ENCODE peak calls at places on chromosome 4, in seven cellular contexts. One of them, this sample, is unnamed.

GRCh38 chr4:134421734-134422133 is 220.1 kb upstream of the PABPC4L start:
- DNase-seq in stimulated activated CD4-positive, alpha-beta T cell treated with anti-CD3 and anti-CD28 coated beads, Interleukin-2, amount 100 ng/mL, for 48 hours: no peak
- DNase-seq in GM03348: no peak
- DNase-seq in head of caudate nucleus: no peak
- DNase-seq in non-pigmented ciliary epithelial cell: no peak
- DNase-seq in epithelial cell of proximal tubule: no peak
- DNase-seq in activated CD4-positive, CD25-positive, alpha-beta regulatory T cell treated with anti-CD3 and anti-CD28 coated beads, Interleukin-2, amount 50 U/mL, for 72 hours: no peak
- DNase-seq in this sample: no peak

GRCh38 chr4:144816668-144817067 is 170.7 kb downstream of the HHIP start:
- DNase-seq in stimulated activated CD4-positive, alpha-beta T cell treated with anti-CD3 and anti-CD28 coated beads, Interleukin-2, amount 100 ng/mL, for 48 hours: no peak
- DNase-seq in GM03348: no peak
- DNase-seq in head of caudate nucleus: no peak
- DNase-seq in non-pigmented ciliary epithelial cell: no peak
- DNase-seq in epithelial cell of proximal tubule: no peak
- DNase-seq in activated CD4-positive, CD25-positive, alpha-beta regulatory T cell treated with anti-CD3 and anti-CD28 coated beads, Interleukin-2, amount 50 U/mL, for 72 hours: no peak
- DNase-seq in this sample: no peak

GRCh38 chr4:76738081-76738931 is 159.6 kb downstream of the SOWAHB start:
- DNase-seq in stimulated activated CD4-positive, alpha-beta T cell treated with anti-CD3 and anti-CD28 coated beads, Interleukin-2, amount 100 ng/mL, for 48 hours: peak
- DNase-seq in GM03348: peak
- DNase-seq in head of caudate nucleus: no peak
- DNase-seq in non-pigmented ciliary epithelial cell: no peak
- DNase-seq in epithelial cell of proximal tubule: no peak
- DNase-seq in activated CD4-positive, CD25-positive, alpha-beta regulatory T cell treated with anti-CD3 and anti-CD28 coated beads, Interleukin-2, amount 50 U/mL, for 72 hours: no peak
- DNase-seq in this sample: no peak

GRCh38 chr4:89298160-89298559 is 9.4 kb downstream of the GPRIN3 start:
- DNase-seq in stimulated activated CD4-positive, alpha-beta T cell treated with anti-CD3 and anti-CD28 coated beads, Interleukin-2, amount 100 ng/mL, for 48 hours: no peak
- DNase-seq in GM03348: no peak
- DNase-seq in head of caudate nucleus: no peak
- DNase-seq in non-pigmented ciliary epithelial cell: no peak
- DNase-seq in epithelial cell of proximal tubule: no peak
- DNase-seq in activated CD4-positive, CD25-positive, alpha-beta regulatory T cell treated with anti-CD3 and anti-CD28 coated beads, Interleukin-2, amount 50 U/mL, for 72 hours: no peak
- DNase-seq in this sample: no peak

GRCh38 chr4:121769341-121769740 is 4.4 kb upstream of the SMIM43 start:
- DNase-seq in stimulated activated CD4-positive, alpha-beta T cell treated with anti-CD3 and anti-CD28 coated beads, Interleukin-2, amount 100 ng/mL, for 48 hours: no peak
- DNase-seq in GM03348: no peak
- DNase-seq in head of caudate nucleus: no peak
- DNase-seq in non-pigmented ciliary epithelial cell: no peak
- DNase-seq in epithelial cell of proximal tubule: no peak
- DNase-seq in activated CD4-positive, CD25-positive, alpha-beta regulatory T cell treated with anti-CD3 and anti-CD28 coated beads, Interleukin-2, amount 50 U/mL, for 72 hours: no peak
- DNase-seq in this sample: no peak

GRCh38 chr4:8841678-8842268 is 29.9 kb downstream of the HMX1 start:
- DNase-seq in stimulated activated CD4-positive, alpha-beta T cell treated with anti-CD3 and anti-CD28 coated beads, Interleukin-2, amount 100 ng/mL, for 48 hours: no peak
- DNase-seq in GM03348: no peak
- DNase-seq in head of caudate nucleus: no peak
- DNase-seq in non-pigmented ciliary epithelial cell: no peak
- DNase-seq in epithelial cell of proximal tubule: no peak
- DNase-seq in activated CD4-positive, CD25-positive, alpha-beta regulatory T cell treated with anti-CD3 and anti-CD28 coated beads, Interleukin-2, amount 50 U/mL, for 72 hours: no peak
- DNase-seq in this sample: no peak

GRCh38 chr4:11549525-11549924 is 120.8 kb upstream of the HS3ST1 start:
- DNase-seq in stimulated activated CD4-positive, alpha-beta T cell treated with anti-CD3 and anti-CD28 coated beads, Interleukin-2, amount 100 ng/mL, for 48 hours: no peak
- DNase-seq in GM03348: no peak
- DNase-seq in head of caudate nucleus: no peak
- DNase-seq in non-pigmented ciliary epithelial cell: no peak
- DNase-seq in epithelial cell of proximal tubule: no peak
- DNase-seq in activated CD4-positive, CD25-positive, alpha-beta regulatory T cell treated with anti-CD3 and anti-CD28 coated beads, Interleukin-2, amount 50 U/mL, for 72 hours: no peak
- DNase-seq in this sample: no peak

GRCh38 chr4:74950200-74950599 is 17.3 kb downstream of the PARM1 start:
- DNase-seq in stimulated activated CD4-positive, alpha-beta T cell treated with anti-CD3 and anti-CD28 coated beads, Interleukin-2, amount 100 ng/mL, for 48 hours: no peak
- DNase-seq in GM03348: no peak
- DNase-seq in head of caudate nucleus: no peak
- DNase-seq in non-pigmented ciliary epithelial cell: no peak
- DNase-seq in epithelial cell of proximal tubule: no peak
- DNase-seq in activated CD4-positive, CD25-positive, alpha-beta regulatory T cell treated with anti-CD3 and anti-CD28 coated beads, Interleukin-2, amount 50 U/mL, for 72 hours: no peak
- DNase-seq in this sample: no peak

GRCh38 chr4:25792200-25792791 is 70.5 kb downstream of the SEL1L3 start:
- DNase-seq in stimulated activated CD4-positive, alpha-beta T cell treated with anti-CD3 and anti-CD28 coated beads, Interleukin-2, amount 100 ng/mL, for 48 hours: no peak
- DNase-seq in GM03348: no peak
- DNase-seq in head of caudate nucleus: no peak
- DNase-seq in non-pigmented ciliary epithelial cell: no peak
- DNase-seq in epithelial cell of proximal tubule: no peak
- DNase-seq in activated CD4-positive, CD25-positive, alpha-beta regulatory T cell treated with anti-CD3 and anti-CD28 coated beads, Interleukin-2, amount 50 U/mL, for 72 hours: no peak
- DNase-seq in this sample: no peak

GRCh38 chr4:55733874-55734437 is 85.6 kb upstream of the EXOC1L start:
- DNase-seq in stimulated activated CD4-positive, alpha-beta T cell treated with anti-CD3 and anti-CD28 coated beads, Interleukin-2, amount 100 ng/mL, for 48 hours: no peak
- DNase-seq in GM03348: no peak
- DNase-seq in head of caudate nucleus: no peak
- DNase-seq in non-pigmented ciliary epithelial cell: no peak
- DNase-seq in epithelial cell of proximal tubule: peak
- DNase-seq in activated CD4-positive, CD25-positive, alpha-beta regulatory T cell treated with anti-CD3 and anti-CD28 coated beads, Interleukin-2, amount 50 U/mL, for 72 hours: no peak
- DNase-seq in this sample: no peak

GRCh38 chr4:55012363-55013255 is 112.8 kb downstream of the KDR start:
- DNase-seq in stimulated activated CD4-positive, alpha-beta T cell treated with anti-CD3 and anti-CD28 coated beads, Interleukin-2, amount 100 ng/mL, for 48 hours: no peak
- DNase-seq in GM03348: no peak
- DNase-seq in head of caudate nucleus: no peak
- DNase-seq in non-pigmented ciliary epithelial cell: no peak
- DNase-seq in epithelial cell of proximal tubule: peak
- DNase-seq in activated CD4-positive, CD25-positive, alpha-beta regulatory T cell treated with anti-CD3 and anti-CD28 coated beads, Interleukin-2, amount 50 U/mL, for 72 hours: no peak
- DNase-seq in this sample: no peak

GRCh38 chr4:13844740-13845139 is 217.2 kb upstream of the BOD1L1 start:
- DNase-seq in stimulated activated CD4-positive, alpha-beta T cell treated with anti-CD3 and anti-CD28 coated beads, Interleukin-2, amount 100 ng/mL, for 48 hours: no peak
- DNase-seq in GM03348: no peak
- DNase-seq in head of caudate nucleus: no peak
- DNase-seq in non-pigmented ciliary epithelial cell: no peak
- DNase-seq in epithelial cell of proximal tubule: no peak
- DNase-seq in activated CD4-positive, CD25-positive, alpha-beta regulatory T cell treated with anti-CD3 and anti-CD28 coated beads, Interleukin-2, amount 50 U/mL, for 72 hours: no peak
- DNase-seq in this sample: no peak

GRCh38 chr4:110361921-110362320 is 114.0 kb upstream of the ENPEP start:
- DNase-seq in stimulated activated CD4-positive, alpha-beta T cell treated with anti-CD3 and anti-CD28 coated beads, Interleukin-2, amount 100 ng/mL, for 48 hours: no peak
- DNase-seq in GM03348: peak
- DNase-seq in head of caudate nucleus: no peak
- DNase-seq in non-pigmented ciliary epithelial cell: peak
- DNase-seq in epithelial cell of proximal tubule: peak
- DNase-seq in activated CD4-positive, CD25-positive, alpha-beta regulatory T cell treated with anti-CD3 and anti-CD28 coated beads, Interleukin-2, amount 50 U/mL, for 72 hours: no peak
- DNase-seq in this sample: no peak

GRCh38 chr4:99324978-99325377 is 3.8 kb upstream of the ADH1B start:
- DNase-seq in stimulated activated CD4-positive, alpha-beta T cell treated with anti-CD3 and anti-CD28 coated beads, Interleukin-2, amount 100 ng/mL, for 48 hours: no peak
- DNase-seq in GM03348: peak
- DNase-seq in head of caudate nucleus: no peak
- DNase-seq in non-pigmented ciliary epithelial cell: peak
- DNase-seq in epithelial cell of proximal tubule: no peak
- DNase-seq in activated CD4-positive, CD25-positive, alpha-beta regulatory T cell treated with anti-CD3 and anti-CD28 coated beads, Interleukin-2, amount 50 U/mL, for 72 hours: no peak
- DNase-seq in this sample: no peak

GRCh38 chr4:168162604-168163003 is 70.3 kb downstream of the ANXA10 start:
- DNase-seq in stimulated activated CD4-positive, alpha-beta T cell treated with anti-CD3 and anti-CD28 coated beads, Interleukin-2, amount 100 ng/mL, for 48 hours: no peak
- DNase-seq in GM03348: no peak
- DNase-seq in head of caudate nucleus: no peak
- DNase-seq in non-pigmented ciliary epithelial cell: peak
- DNase-seq in epithelial cell of proximal tubule: no peak
- DNase-seq in activated CD4-positive, CD25-positive, alpha-beta regulatory T cell treated with anti-CD3 and anti-CD28 coated beads, Interleukin-2, amount 50 U/mL, for 72 hours: no peak
- DNase-seq in this sample: no peak

GRCh38 chr4:95153182-95153581 is 395.4 kb downstream of the BMPR1B start:
- DNase-seq in stimulated activated CD4-positive, alpha-beta T cell treated with anti-CD3 and anti-CD28 coated beads, Interleukin-2, amount 100 ng/mL, for 48 hours: no peak
- DNase-seq in GM03348: no peak
- DNase-seq in head of caudate nucleus: no peak
- DNase-seq in non-pigmented ciliary epithelial cell: no peak
- DNase-seq in epithelial cell of proximal tubule: no peak
- DNase-seq in activated CD4-positive, CD25-positive, alpha-beta regulatory T cell treated with anti-CD3 and anti-CD28 coated beads, Interleukin-2, amount 50 U/mL, for 72 hours: no peak
- DNase-seq in this sample: no peak

GRCh38 chr4:153784300-153784699 is 4.6 kb downstream of the SFRP2 start:
- DNase-seq in stimulated activated CD4-positive, alpha-beta T cell treated with anti-CD3 and anti-CD28 coated beads, Interleukin-2, amount 100 ng/mL, for 48 hours: no peak
- DNase-seq in GM03348: no peak
- DNase-seq in head of caudate nucleus: no peak
- DNase-seq in non-pigmented ciliary epithelial cell: no peak
- DNase-seq in epithelial cell of proximal tubule: no peak
- DNase-seq in activated CD4-positive, CD25-positive, alpha-beta regulatory T cell treated with anti-CD3 and anti-CD28 coated beads, Interleukin-2, amount 50 U/mL, for 72 hours: no peak
- DNase-seq in this sample: no peak

GRCh38 chr4:97643179-97643578 is 500.1 kb downstream of the STPG2 start:
- DNase-seq in stimulated activated CD4-positive, alpha-beta T cell treated with anti-CD3 and anti-CD28 coated beads, Interleukin-2, amount 100 ng/mL, for 48 hours: no peak
- DNase-seq in GM03348: no peak
- DNase-seq in head of caudate nucleus: no peak
- DNase-seq in non-pigmented ciliary epithelial cell: no peak
- DNase-seq in epithelial cell of proximal tubule: no peak
- DNase-seq in activated CD4-positive, CD25-positive, alpha-beta regulatory T cell treated with anti-CD3 and anti-CD28 coated beads, Interleukin-2, amount 50 U/mL, for 72 hours: no peak
- DNase-seq in this sample: no peak

GRCh38 chr4:168839758-168840385 is 170.2 kb downstream of the CBR4 start:
- DNase-seq in stimulated activated CD4-positive, alpha-beta T cell treated with anti-CD3 and anti-CD28 coated beads, Interleukin-2, amount 100 ng/mL, for 48 hours: no peak
- DNase-seq in GM03348: no peak
- DNase-seq in head of caudate nucleus: no peak
- DNase-seq in non-pigmented ciliary epithelial cell: no peak
- DNase-seq in epithelial cell of proximal tubule: no peak
- DNase-seq in activated CD4-positive, CD25-positive, alpha-beta regulatory T cell treated with anti-CD3 and anti-CD28 coated beads, Interleukin-2, amount 50 U/mL, for 72 hours: no peak
- DNase-seq in this sample: no peak

GRCh38 chr4:182862166-182862875 is 54.9 kb downstream of the DCTD start:
- DNase-seq in stimulated activated CD4-positive, alpha-beta T cell treated with anti-CD3 and anti-CD28 coated beads, Interleukin-2, amount 100 ng/mL, for 48 hours: no peak
- DNase-seq in GM03348: no peak
- DNase-seq in head of caudate nucleus: no peak
- DNase-seq in non-pigmented ciliary epithelial cell: no peak
- DNase-seq in epithelial cell of proximal tubule: no peak
- DNase-seq in activated CD4-positive, CD25-positive, alpha-beta regulatory T cell treated with anti-CD3 and anti-CD28 coated beads, Interleukin-2, amount 50 U/mL, for 72 hours: no peak
- DNase-seq in this sample: no peak

GRCh38 chr4:183072181-183072580 is 26.9 kb upstream of the WWC2 start:
- DNase-seq in stimulated activated CD4-positive, alpha-beta T cell treated with anti-CD3 and anti-CD28 coated beads, Interleukin-2, amount 100 ng/mL, for 48 hours: no peak
- DNase-seq in GM03348: no peak
- DNase-seq in head of caudate nucleus: no peak
- DNase-seq in non-pigmented ciliary epithelial cell: no peak
- DNase-seq in epithelial cell of proximal tubule: no peak
- DNase-seq in activated CD4-positive, CD25-positive, alpha-beta regulatory T cell treated with anti-CD3 and anti-CD28 coated beads, Interleukin-2, amount 50 U/mL, for 72 hours: no peak
- DNase-seq in this sample: no peak

GRCh38 chr4:76950846-76951321 is 1.3 kb downstream of the SEPTIN11 start:
- DNase-seq in stimulated activated CD4-positive, alpha-beta T cell treated with anti-CD3 and anti-CD28 coated beads, Interleukin-2, amount 100 ng/mL, for 48 hours: no peak
- DNase-seq in GM03348: peak
- DNase-seq in head of caudate nucleus: peak
- DNase-seq in non-pigmented ciliary epithelial cell: no peak
- DNase-seq in epithelial cell of proximal tubule: no peak
- DNase-seq in activated CD4-positive, CD25-positive, alpha-beta regulatory T cell treated with anti-CD3 and anti-CD28 coated beads, Interleukin-2, amount 50 U/mL, for 72 hours: no peak
- DNase-seq in this sample: no peak

GRCh38 chr4:123545569-123546122 is 149.1 kb downstream of the SPRY1 start:
- DNase-seq in stimulated activated CD4-positive, alpha-beta T cell treated with anti-CD3 and anti-CD28 coated beads, Interleukin-2, amount 100 ng/mL, for 48 hours: no peak
- DNase-seq in GM03348: no peak
- DNase-seq in head of caudate nucleus: no peak
- DNase-seq in non-pigmented ciliary epithelial cell: no peak
- DNase-seq in epithelial cell of proximal tubule: peak
- DNase-seq in activated CD4-positive, CD25-positive, alpha-beta regulatory T cell treated with anti-CD3 and anti-CD28 coated beads, Interleukin-2, amount 50 U/mL, for 72 hours: no peak
- DNase-seq in this sample: no peak

GRCh38 chr4:139986621-139987510 is 167.1 kb downstream of the MAML3 start:
- DNase-seq in stimulated activated CD4-positive, alpha-beta T cell treated with anti-CD3 and anti-CD28 coated beads, Interleukin-2, amount 100 ng/mL, for 48 hours: no peak
- DNase-seq in GM03348: no peak
- DNase-seq in head of caudate nucleus: no peak
- DNase-seq in non-pigmented ciliary epithelial cell: no peak
- DNase-seq in epithelial cell of proximal tubule: no peak
- DNase-seq in activated CD4-positive, CD25-positive, alpha-beta regulatory T cell treated with anti-CD3 and anti-CD28 coated beads, Interleukin-2, amount 50 U/mL, for 72 hours: no peak
- DNase-seq in this sample: no peak

GRCh38 chr4:156321203-156321602 is 367.5 kb upstream of the CTSO start:
- DNase-seq in stimulated activated CD4-positive, alpha-beta T cell treated with anti-CD3 and anti-CD28 coated beads, Interleukin-2, amount 100 ng/mL, for 48 hours: no peak
- DNase-seq in GM03348: peak
- DNase-seq in head of caudate nucleus: no peak
- DNase-seq in non-pigmented ciliary epithelial cell: peak
- DNase-seq in epithelial cell of proximal tubule: no peak
- DNase-seq in activated CD4-positive, CD25-positive, alpha-beta regulatory T cell treated with anti-CD3 and anti-CD28 coated beads, Interleukin-2, amount 50 U/mL, for 72 hours: no peak
- DNase-seq in this sample: no peak

GRCh38 chr4:80197601-80198444 is 520 bp downstream of the PRDM8 start:
- DNase-seq in stimulated activated CD4-positive, alpha-beta T cell treated with anti-CD3 and anti-CD28 coated beads, Interleukin-2, amount 100 ng/mL, for 48 hours: no peak
- DNase-seq in GM03348: peak
- DNase-seq in head of caudate nucleus: peak
- DNase-seq in non-pigmented ciliary epithelial cell: no peak
- DNase-seq in epithelial cell of proximal tubule: no peak
- DNase-seq in activated CD4-positive, CD25-positive, alpha-beta regulatory T cell treated with anti-CD3 and anti-CD28 coated beads, Interleukin-2, amount 50 U/mL, for 72 hours: no peak
- DNase-seq in this sample: no peak

GRCh38 chr4:40309250-40309774 is 25.8 kb upstream of the CHRNA9 start:
- DNase-seq in stimulated activated CD4-positive, alpha-beta T cell treated with anti-CD3 and anti-CD28 coated beads, Interleukin-2, amount 100 ng/mL, for 48 hours: peak
- DNase-seq in GM03348: peak
- DNase-seq in head of caudate nucleus: peak
- DNase-seq in non-pigmented ciliary epithelial cell: no peak
- DNase-seq in epithelial cell of proximal tubule: peak
- DNase-seq in activated CD4-positive, CD25-positive, alpha-beta regulatory T cell treated with anti-CD3 and anti-CD28 coated beads, Interleukin-2, amount 50 U/mL, for 72 hours: peak
- DNase-seq in this sample: peak

GRCh38 chr4:80486603-80487002 is 151.1 kb downstream of the CFAP299 start:
- DNase-seq in stimulated activated CD4-positive, alpha-beta T cell treated with anti-CD3 and anti-CD28 coated beads, Interleukin-2, amount 100 ng/mL, for 48 hours: no peak
- DNase-seq in GM03348: no peak
- DNase-seq in head of caudate nucleus: no peak
- DNase-seq in non-pigmented ciliary epithelial cell: no peak
- DNase-seq in epithelial cell of proximal tubule: no peak
- DNase-seq in activated CD4-positive, CD25-positive, alpha-beta regulatory T cell treated with anti-CD3 and anti-CD28 coated beads, Interleukin-2, amount 50 U/mL, for 72 hours: no peak
- DNase-seq in this sample: no peak

GRCh38 chr4:82611982-82612381 is 50.2 kb upstream of the TMEM150C start:
- DNase-seq in stimulated activated CD4-positive, alpha-beta T cell treated with anti-CD3 and anti-CD28 coated beads, Interleukin-2, amount 100 ng/mL, for 48 hours: no peak
- DNase-seq in GM03348: no peak
- DNase-seq in head of caudate nucleus: peak
- DNase-seq in non-pigmented ciliary epithelial cell: no peak
- DNase-seq in epithelial cell of proximal tubule: no peak
- DNase-seq in activated CD4-positive, CD25-positive, alpha-beta regulatory T cell treated with anti-CD3 and anti-CD28 coated beads, Interleukin-2, amount 50 U/mL, for 72 hours: no peak
- DNase-seq in this sample: no peak

GRCh38 chr4:139453041-139453370 is 915 bp upstream of the RAB33B start:
- DNase-seq in stimulated activated CD4-positive, alpha-beta T cell treated with anti-CD3 and anti-CD28 coated beads, Interleukin-2, amount 100 ng/mL, for 48 hours: peak
- DNase-seq in GM03348: no peak
- DNase-seq in head of caudate nucleus: no peak
- DNase-seq in non-pigmented ciliary epithelial cell: peak
- DNase-seq in epithelial cell of proximal tubule: peak
- DNase-seq in activated CD4-positive, CD25-positive, alpha-beta regulatory T cell treated with anti-CD3 and anti-CD28 coated beads, Interleukin-2, amount 50 U/mL, for 72 hours: no peak
- DNase-seq in this sample: no peak

GRCh38 chr4:98446499-98447375 is 185.6 kb downstream of the RAP1GDS1 start:
- DNase-seq in stimulated activated CD4-positive, alpha-beta T cell treated with anti-CD3 and anti-CD28 coated beads, Interleukin-2, amount 100 ng/mL, for 48 hours: peak
- DNase-seq in GM03348: peak
- DNase-seq in head of caudate nucleus: no peak
- DNase-seq in non-pigmented ciliary epithelial cell: peak
- DNase-seq in epithelial cell of proximal tubule: peak
- DNase-seq in activated CD4-positive, CD25-positive, alpha-beta regulatory T cell treated with anti-CD3 and anti-CD28 coated beads, Interleukin-2, amount 50 U/mL, for 72 hours: peak
- DNase-seq in this sample: no peak

GRCh38 chr4:8123389-8123788 is 35.2 kb downstream of the ABLIM2 start:
- DNase-seq in stimulated activated CD4-positive, alpha-beta T cell treated with anti-CD3 and anti-CD28 coated beads, Interleukin-2, amount 100 ng/mL, for 48 hours: no peak
- DNase-seq in GM03348: no peak
- DNase-seq in head of caudate nucleus: no peak
- DNase-seq in non-pigmented ciliary epithelial cell: no peak
- DNase-seq in epithelial cell of proximal tubule: no peak
- DNase-seq in activated CD4-positive, CD25-positive, alpha-beta regulatory T cell treated with anti-CD3 and anti-CD28 coated beads, Interleukin-2, amount 50 U/mL, for 72 hours: no peak
- DNase-seq in this sample: no peak

GRCh38 chr4:33746979-33747378 is 2497.3 kb downstream of the ARAP2 start:
- DNase-seq in stimulated activated CD4-positive, alpha-beta T cell treated with anti-CD3 and anti-CD28 coated beads, Interleukin-2, amount 100 ng/mL, for 48 hours: no peak
- DNase-seq in GM03348: peak
- DNase-seq in head of caudate nucleus: no peak
- DNase-seq in non-pigmented ciliary epithelial cell: no peak
- DNase-seq in epithelial cell of proximal tubule: no peak
- DNase-seq in activated CD4-positive, CD25-positive, alpha-beta regulatory T cell treated with anti-CD3 and anti-CD28 coated beads, Interleukin-2, amount 50 U/mL, for 72 hours: no peak
- DNase-seq in this sample: no peak

GRCh38 chr4:186192068-186192751 is 843 bp downstream of the CYP4V2 start:
- DNase-seq in stimulated activated CD4-positive, alpha-beta T cell treated with anti-CD3 and anti-CD28 coated beads, Interleukin-2, amount 100 ng/mL, for 48 hours: peak
- DNase-seq in GM03348: peak
- DNase-seq in head of caudate nucleus: peak
- DNase-seq in non-pigmented ciliary epithelial cell: no peak
- DNase-seq in epithelial cell of proximal tubule: no peak
- DNase-seq in activated CD4-positive, CD25-positive, alpha-beta regulatory T cell treated with anti-CD3 and anti-CD28 coated beads, Interleukin-2, amount 50 U/mL, for 72 hours: no peak
- DNase-seq in this sample: no peak

GRCh38 chr4:53479731-53480525 is 102.5 kb downstream of the FIP1L1 start:
- DNase-seq in stimulated activated CD4-positive, alpha-beta T cell treated with anti-CD3 and anti-CD28 coated beads, Interleukin-2, amount 100 ng/mL, for 48 hours: no peak
- DNase-seq in GM03348: peak
- DNase-seq in head of caudate nucleus: no peak
- DNase-seq in non-pigmented ciliary epithelial cell: peak
- DNase-seq in epithelial cell of proximal tubule: no peak
- DNase-seq in activated CD4-positive, CD25-positive, alpha-beta regulatory T cell treated with anti-CD3 and anti-CD28 coated beads, Interleukin-2, amount 50 U/mL, for 72 hours: no peak
- DNase-seq in this sample: no peak

GRCh38 chr4:3531887-3532713 is at the start of gene LRPAP1:
- DNase-seq in stimulated activated CD4-positive, alpha-beta T cell treated with anti-CD3 and anti-CD28 coated beads, Interleukin-2, amount 100 ng/mL, for 48 hours: peak
- DNase-seq in GM03348: peak
- DNase-seq in head of caudate nucleus: peak
- DNase-seq in non-pigmented ciliary epithelial cell: peak
- DNase-seq in epithelial cell of proximal tubule: no peak
- DNase-seq in activated CD4-positive, CD25-positive, alpha-beta regulatory T cell treated with anti-CD3 and anti-CD28 coated beads, Interleukin-2, amount 50 U/mL, for 72 hours: peak
- DNase-seq in this sample: peak

GRCh38 chr4:145808848-145809512 is 129.0 kb downstream of the C4orf51 start:
- DNase-seq in stimulated activated CD4-positive, alpha-beta T cell treated with anti-CD3 and anti-CD28 coated beads, Interleukin-2, amount 100 ng/mL, for 48 hours: no peak
- DNase-seq in GM03348: no peak
- DNase-seq in head of caudate nucleus: no peak
- DNase-seq in non-pigmented ciliary epithelial cell: no peak
- DNase-seq in epithelial cell of proximal tubule: no peak
- DNase-seq in activated CD4-positive, CD25-positive, alpha-beta regulatory T cell treated with anti-CD3 and anti-CD28 coated beads, Interleukin-2, amount 50 U/mL, for 72 hours: no peak
- DNase-seq in this sample: no peak

GRCh38 chr4:115920637-115921036 is 807.2 kb upstream of the NDST4 start:
- DNase-seq in stimulated activated CD4-positive, alpha-beta T cell treated with anti-CD3 and anti-CD28 coated beads, Interleukin-2, amount 100 ng/mL, for 48 hours: no peak
- DNase-seq in GM03348: no peak
- DNase-seq in head of caudate nucleus: no peak
- DNase-seq in non-pigmented ciliary epithelial cell: no peak
- DNase-seq in epithelial cell of proximal tubule: no peak
- DNase-seq in activated CD4-positive, CD25-positive, alpha-beta regulatory T cell treated with anti-CD3 and anti-CD28 coated beads, Interleukin-2, amount 50 U/mL, for 72 hours: no peak
- DNase-seq in this sample: no peak